ENCODE peak calls at places on chromosomes 7 and 10, in ten cellular contexts. F, X, V, B, T, H, Y, R, U and L are unnamed samples.

GRCh38 chr7:112781558-112781957 is 8.6 kb downstream of the TMEM168 start:
- DNase-seq in F (no peak), X (no peak), V (no peak), B (no peak), T (no peak), H (no peak), Y (no peak), R (no peak), U (no peak), L (no peak)

GRCh38 chr7:71925663-71926062 is 486.5 kb downstream of the CALN1 start:
- DNase-seq in F (no peak), X (no peak), V (peak; percentile 9), B (no peak), T (no peak), H (no peak), Y (no peak), R (no peak), U (no peak), L (no peak)

GRCh38 chr7:92778972-92779371 is 57.4 kb downstream of the CDK6 start:
- DNase-seq in F (no peak), X (no peak), V (no peak), B (no peak), T (no peak), H (no peak), Y (no peak), R (peak; percentile 69), U (no peak), L (no peak)

GRCh38 chr10:126787201-126787600 is 116.7 kb upstream of the C10orf90 start:
- DNase-seq in F (no peak), X (no peak), V (no peak), B (no peak), T (no peak), H (no peak), Y (no peak), R (no peak), U (no peak), L (no peak)

GRCh38 chr7:30549933-30550493 is 44.7 kb upstream of the GARS1 start:
- DNase-seq in F (no peak), X (no peak), V (no peak), B (no peak), T (no peak), H (no peak), Y (peak; percentile 55), R (no peak), U (no peak), L (no peak)

GRCh38 chr7:101128040-101128834 is 1.3 kb downstream of the SERPINE1 start:
- DNase-seq in F (no peak), X (no peak), V (peak; percentile 5), B (no peak), T (no peak), H (no peak), Y (peak; percentile 36), R (no peak), U (no peak), L (no peak)

GRCh38 chr7:521221-522070 is 1.8 kb upstream of the PDGFA start:
- DNase-seq in F (peak; percentile 92), X (peak; percentile 70), V (peak; percentile 36), B (peak; percentile 40), T (peak; percentile 66), H (no peak), Y (peak; percentile 29), R (peak; percentile 79), U (peak; percentile 44), L (no peak)

GRCh38 chr7:91126762-91127161 is 137.5 kb upstream of the FZD1 start:
- DNase-seq in F (no peak), X (no peak), V (no peak), B (no peak), T (no peak), H (no peak), Y (no peak), R (no peak), U (no peak), L (no peak)

GRCh38 chr10:49594594-49594993 is 15.5 kb upstream of the SLC18A3 start:
- DNase-seq in F (no peak), X (peak; percentile 51), V (peak; percentile 69), B (peak; percentile 2), T (peak; percentile 74), H (peak; percentile 32), Y (peak; percentile 65), R (peak; percentile 65), U (peak; percentile 71), L (no peak)

GRCh38 chr10:124672181-124672638 is 72.0 kb downstream of the FAM53B start:
- DNase-seq in F (peak; percentile 66), X (no peak), V (no peak), B (peak; percentile 66), T (peak; percentile 52), H (no peak), Y (no peak), R (no peak), U (no peak), L (no peak)

GRCh38 chr7:30327813-30328212 is 43.4 kb downstream of the ZNRF2 start:
- DNase-seq in F (no peak), X (peak; percentile 46), V (no peak), B (no peak), T (no peak), H (peak; percentile 15), Y (no peak), R (no peak), U (no peak), L (no peak)

GRCh38 chr10:47421057-47421952 is 37.2 kb upstream of the ZNF488 start:
- DNase-seq in F (peak; percentile 20), X (no peak), V (peak; percentile 26), B (no peak), T (no peak), H (peak; percentile 36), Y (no peak), R (peak; percentile 42), U (no peak), L (no peak)

GRCh38 chr7:150450491-150450992 is at the start of gene GIMAP8:
- DNase-seq in F (peak; percentile 90), X (no peak), V (no peak), B (peak; percentile 38), T (no peak), H (no peak), Y (peak; percentile 81), R (peak; percentile 74), U (no peak), L (no peak)

GRCh38 chr10:10804998-10805737 is 212.5 kb upstream of the CELF2 start:
- DNase-seq in F (no peak), X (peak; percentile 64), V (no peak), B (no peak), T (no peak), H (no peak), Y (peak; percentile 79), R (no peak), U (no peak), L (no peak)

GRCh38 chr10:117503170-117503885 is 39.2 kb upstream of the EMX2 start:
- DNase-seq in F (no peak), X (no peak), V (no peak), B (no peak), T (no peak), H (no peak), Y (no peak), R (no peak), U (no peak), L (peak; percentile 58)

GRCh38 chr10:20993387-20994170 is 96.5 kb upstream of the NEBL start:
- DNase-seq in F (no peak), X (no peak), V (no peak), B (no peak), T (no peak), H (no peak), Y (no peak), R (no peak), U (no peak), L (no peak)